ENCODE peak calls at places on chromosomes 11 and 22, in nine cellular contexts. One of them, this sample, is unnamed.

GRCh38 chr11:4539603-4540219 is 5.3 kb upstream of the OR52M1 start:
- DNase-seq in CD14-positive monocyte: no peak
- DNase-seq in omental fat pad: peak
- DNase-seq in glutamatergic neuron: peak
- DNase-seq in endothelial cell: peak
- DNase-seq in fibroblast of pulmonary artery: peak
- DNase-seq in Peyer's patch: peak
- DNase-seq in pancreas: peak
- DNase-seq in fibroblast of the aortic adventitia: peak
- DNase-seq in this sample: peak

GRCh38 chr11:10703544-10703943 is 10.0 kb upstream of the IRAG1 start:
- DNase-seq in fibroblast of pulmonary artery: no peak
- DNase-seq in CD14-positive monocyte: no peak
- DNase-seq in omental fat pad: no peak
- DNase-seq in fibroblast of the aortic adventitia: peak
- DNase-seq in pancreas: no peak
- DNase-seq in Peyer's patch: peak
- DNase-seq in endothelial cell: no peak
- DNase-seq in glutamatergic neuron: no peak
- DNase-seq in this sample: no peak

GRCh38 chr11:76798202-76798581 is 15.0 kb downstream of the TSKU start:
- DNase-seq in glutamatergic neuron: no peak
- DNase-seq in Peyer's patch: peak
- DNase-seq in endothelial cell: no peak
- DNase-seq in fibroblast of pulmonary artery: no peak
- DNase-seq in pancreas: no peak
- DNase-seq in fibroblast of the aortic adventitia: no peak
- DNase-seq in CD14-positive monocyte: no peak
- DNase-seq in omental fat pad: no peak
- DNase-seq in this sample: peak

GRCh38 chr11:132408877-132409276 is 1038.5 kb downstream of the NTM start:
- DNase-seq in pancreas: no peak
- DNase-seq in fibroblast of pulmonary artery: no peak
- DNase-seq in glutamatergic neuron: no peak
- DNase-seq in Peyer's patch: no peak
- DNase-seq in fibroblast of the aortic adventitia: no peak
- DNase-seq in CD14-positive monocyte: no peak
- DNase-seq in omental fat pad: no peak
- DNase-seq in endothelial cell: no peak
- DNase-seq in this sample: no peak

GRCh38 chr11:132886335-132886734 is 646.0 kb downstream of the OPCML start:
- DNase-seq in omental fat pad: no peak
- DNase-seq in Peyer's patch: no peak
- DNase-seq in fibroblast of pulmonary artery: peak
- DNase-seq in glutamatergic neuron: no peak
- DNase-seq in pancreas: no peak
- DNase-seq in fibroblast of the aortic adventitia: no peak
- DNase-seq in endothelial cell: no peak
- DNase-seq in CD14-positive monocyte: no peak
- DNase-seq in this sample: no peak

GRCh38 chr11:128179049-128179448 is 408.3 kb downstream of the ETS1 start:
- DNase-seq in Peyer's patch: no peak
- DNase-seq in omental fat pad: no peak
- DNase-seq in pancreas: no peak
- DNase-seq in endothelial cell: no peak
- DNase-seq in CD14-positive monocyte: no peak
- DNase-seq in glutamatergic neuron: no peak
- DNase-seq in fibroblast of the aortic adventitia: no peak
- DNase-seq in fibroblast of pulmonary artery: no peak
- DNase-seq in this sample: no peak

GRCh38 chr11:115170133-115170815 is 333.9 kb downstream of the CADM1 start:
- DNase-seq in fibroblast of the aortic adventitia: peak
- DNase-seq in pancreas: no peak
- DNase-seq in endothelial cell: peak
- DNase-seq in glutamatergic neuron: peak
- DNase-seq in fibroblast of pulmonary artery: peak
- DNase-seq in CD14-positive monocyte: no peak
- DNase-seq in omental fat pad: no peak
- DNase-seq in Peyer's patch: no peak
- DNase-seq in this sample: no peak

GRCh38 chr11:64735860-64736259 is 8.1 kb downstream of the RASGRP2 start:
- DNase-seq in pancreas: no peak
- DNase-seq in glutamatergic neuron: no peak
- DNase-seq in CD14-positive monocyte: no peak
- DNase-seq in fibroblast of pulmonary artery: no peak
- DNase-seq in Peyer's patch: no peak
- DNase-seq in omental fat pad: no peak
- DNase-seq in endothelial cell: no peak
- DNase-seq in fibroblast of the aortic adventitia: no peak
- DNase-seq in this sample: no peak

GRCh38 chr11:1943977-1944376 is 3.2 kb upstream of the MRPL23 start:
- DNase-seq in glutamatergic neuron: no peak
- DNase-seq in endothelial cell: no peak
- DNase-seq in CD14-positive monocyte: peak
- DNase-seq in omental fat pad: no peak
- DNase-seq in Peyer's patch: no peak
- DNase-seq in fibroblast of pulmonary artery: peak
- DNase-seq in pancreas: no peak
- DNase-seq in fibroblast of the aortic adventitia: peak
- DNase-seq in this sample: no peak

GRCh38 chr11:77524539-77524938 is 50.6 kb upstream of the PAK1 start:
- DNase-seq in fibroblast of the aortic adventitia: no peak
- DNase-seq in glutamatergic neuron: no peak
- DNase-seq in pancreas: no peak
- DNase-seq in endothelial cell: no peak
- DNase-seq in Peyer's patch: no peak
- DNase-seq in fibroblast of pulmonary artery: no peak
- DNase-seq in CD14-positive monocyte: no peak
- DNase-seq in omental fat pad: no peak
- DNase-seq in this sample: no peak

GRCh38 chr11:75069473-75069872 is 27.2 kb downstream of the OR2AT4 start:
- DNase-seq in endothelial cell: no peak
- DNase-seq in fibroblast of pulmonary artery: no peak
- DNase-seq in omental fat pad: no peak
- DNase-seq in Peyer's patch: no peak
- DNase-seq in fibroblast of the aortic adventitia: no peak
- DNase-seq in glutamatergic neuron: no peak
- DNase-seq in pancreas: no peak
- DNase-seq in CD14-positive monocyte: no peak
- DNase-seq in this sample: no peak

GRCh38 chr11:95853138-95853537 is 62.8 kb downstream of the CEP57 start:
- DNase-seq in fibroblast of pulmonary artery: no peak
- DNase-seq in endothelial cell: no peak
- DNase-seq in pancreas: no peak
- DNase-seq in fibroblast of the aortic adventitia: no peak
- DNase-seq in omental fat pad: no peak
- DNase-seq in CD14-positive monocyte: no peak
- DNase-seq in glutamatergic neuron: no peak
- DNase-seq in Peyer's patch: no peak
- DNase-seq in this sample: no peak

GRCh38 chr11:115141715-115142114 is 362.5 kb downstream of the CADM1 start:
- DNase-seq in pancreas: no peak
- DNase-seq in fibroblast of the aortic adventitia: no peak
- DNase-seq in CD14-positive monocyte: no peak
- DNase-seq in Peyer's patch: no peak
- DNase-seq in endothelial cell: no peak
- DNase-seq in omental fat pad: no peak
- DNase-seq in fibroblast of pulmonary artery: no peak
- DNase-seq in glutamatergic neuron: no peak
- DNase-seq in this sample: no peak

DNA sequence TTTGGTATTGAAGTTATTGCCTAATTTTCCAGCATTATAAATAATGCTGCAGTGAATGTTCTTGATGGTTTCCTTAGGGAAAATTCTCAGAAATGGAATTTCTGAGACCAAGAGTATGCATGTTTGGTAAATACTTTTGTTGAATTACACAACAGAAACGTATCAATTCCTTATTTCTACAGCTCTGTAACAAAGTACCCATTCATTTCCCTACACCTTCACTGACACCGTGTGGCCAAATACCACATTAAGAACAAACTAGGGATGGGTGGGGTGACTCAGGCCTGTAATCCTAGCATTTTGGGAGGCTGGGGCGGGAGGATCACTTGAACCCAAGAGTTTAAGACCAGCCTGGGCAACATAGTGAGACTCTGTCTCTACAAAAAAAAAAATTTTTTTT is 21.8 kb downstream of the MCAM start:
- DNase-seq in CD14-positive monocyte: no peak
- DNase-seq in fibroblast of the aortic adventitia: peak
- DNase-seq in endothelial cell: no peak
- DNase-seq in Peyer's patch: no peak
- DNase-seq in omental fat pad: no peak
- DNase-seq in glutamatergic neuron: no peak
- DNase-seq in fibroblast of pulmonary artery: peak
- DNase-seq in pancreas: no peak
- DNase-seq in this sample: no peak
- TF ChIP-seq CTCF in CD14-positive monocyte: no peak
- TF ChIP-seq CTCF in fibroblast of the aortic adventitia: no peak
- TF ChIP-seq CTCF in endothelial cell: no peak
- TF ChIP-seq CTCF in Peyer's patch: no peak
- TF ChIP-seq CTCF in omental fat pad: no peak
- TF ChIP-seq CTCF in glutamatergic neuron: no peak
- TF ChIP-seq CTCF in fibroblast of pulmonary artery: peak
- TF ChIP-seq CTCF in pancreas: no peak
- TF ChIP-seq CTCF in this sample: no peak

GRCh38 chr22:22710719-22711531 is 66.5 kb downstream of the GGTLC2 start:
- DNase-seq in omental fat pad: peak
- DNase-seq in glutamatergic neuron: peak
- DNase-seq in fibroblast of pulmonary artery: peak
- DNase-seq in Peyer's patch: peak
- DNase-seq in endothelial cell: peak
- DNase-seq in CD14-positive monocyte: peak
- DNase-seq in fibroblast of the aortic adventitia: peak
- DNase-seq in pancreas: peak
- DNase-seq in this sample: peak

GRCh38 chr22:22712666-22713365 is 68.4 kb downstream of the GGTLC2 start:
- DNase-seq in pancreas: no peak
- DNase-seq in CD14-positive monocyte: no peak
- DNase-seq in endothelial cell: no peak
- DNase-seq in fibroblast of pulmonary artery: no peak
- DNase-seq in glutamatergic neuron: no peak
- DNase-seq in Peyer's patch: no peak
- DNase-seq in fibroblast of the aortic adventitia: no peak
- DNase-seq in omental fat pad: no peak
- DNase-seq in this sample: no peak

GRCh38 chr22:22711532-22711913 is 67.1 kb downstream of the GGTLC2 start:
- DNase-seq in endothelial cell: no peak
- DNase-seq in Peyer's patch: no peak
- DNase-seq in glutamatergic neuron: no peak
- DNase-seq in fibroblast of pulmonary artery: no peak
- DNase-seq in omental fat pad: no peak
- DNase-seq in pancreas: no peak
- DNase-seq in CD14-positive monocyte: no peak
- DNase-seq in fibroblast of the aortic adventitia: no peak
- DNase-seq in this sample: no peak

GRCh38 chr22:22712092-22712658 is 67.8 kb downstream of the GGTLC2 start:
- DNase-seq in endothelial cell: no peak
- DNase-seq in fibroblast of pulmonary artery: no peak
- DNase-seq in Peyer's patch: no peak
- DNase-seq in fibroblast of the aortic adventitia: no peak
- DNase-seq in pancreas: no peak
- DNase-seq in glutamatergic neuron: no peak
- DNase-seq in omental fat pad: no peak
- DNase-seq in CD14-positive monocyte: no peak
- DNase-seq in this sample: no peak

GRCh38 chr22:22709719-22710445 is 65.5 kb downstream of the GGTLC2 start:
- DNase-seq in fibroblast of pulmonary artery: no peak
- DNase-seq in pancreas: no peak
- DNase-seq in Peyer's patch: no peak
- DNase-seq in omental fat pad: no peak
- DNase-seq in glutamatergic neuron: no peak
- DNase-seq in CD14-positive monocyte: no peak
- DNase-seq in endothelial cell: peak
- DNase-seq in fibroblast of the aortic adventitia: no peak
- DNase-seq in this sample: no peak
- TF ChIP-seq CTCF in fibroblast of pulmonary artery: peak
- TF ChIP-seq CTCF in pancreas: peak
- TF ChIP-seq CTCF in Peyer's patch: no peak
- TF ChIP-seq CTCF in omental fat pad: no peak
- TF ChIP-seq CTCF in glutamatergic neuron: no peak
- TF ChIP-seq CTCF in CD14-positive monocyte: no peak
- TF ChIP-seq CTCF in endothelial cell: peak
- TF ChIP-seq CTCF in fibroblast of the aortic adventitia: peak
- TF ChIP-seq CTCF in this sample: no peak

DNA sequence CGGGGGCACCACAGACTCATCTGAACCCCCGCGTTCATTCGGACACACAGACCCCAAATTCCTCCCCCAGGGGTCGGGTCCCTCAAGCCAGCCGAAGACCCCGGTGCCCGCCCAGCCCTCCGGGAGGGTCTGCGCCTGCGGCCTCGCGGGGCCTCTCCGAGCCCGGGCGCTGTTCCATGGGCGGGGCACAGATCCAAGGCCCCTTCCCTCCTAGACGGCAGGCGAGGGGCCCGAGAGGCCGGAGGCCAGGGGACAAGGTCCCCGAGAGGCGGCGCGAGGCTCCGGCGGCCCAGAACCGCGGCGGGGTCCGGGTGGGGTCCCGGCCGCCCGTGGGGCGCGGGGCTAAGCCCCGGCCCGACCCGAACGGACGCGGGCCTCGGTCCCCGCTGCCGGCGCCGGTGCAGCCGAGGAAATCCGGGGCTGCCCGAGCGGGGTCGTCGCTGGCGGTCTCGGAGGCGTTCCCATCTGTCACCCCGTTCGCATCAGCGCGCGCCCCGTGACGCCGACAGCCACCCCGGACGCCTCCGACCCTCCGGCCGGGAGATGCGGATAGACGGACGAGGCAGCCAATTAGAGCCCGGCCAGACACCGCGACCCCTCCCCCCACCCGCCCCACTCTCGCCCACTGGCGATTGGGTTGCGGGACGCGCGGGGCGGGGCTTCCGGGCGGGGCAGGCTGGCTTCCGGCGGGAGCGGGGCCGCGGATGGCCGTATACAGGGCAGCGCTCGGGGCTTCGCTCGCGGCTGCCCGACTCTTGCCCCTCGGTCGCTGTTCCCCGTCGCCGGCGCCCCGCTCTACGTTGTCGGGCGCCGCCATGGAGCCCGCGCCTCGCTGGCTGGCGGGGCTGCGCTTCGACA is at the start of gene SELENOO:
- DNase-seq in Peyer's patch: peak
- DNase-seq in glutamatergic neuron: peak
- DNase-seq in endothelial cell: peak
- DNase-seq in CD14-positive monocyte: peak
- DNase-seq in fibroblast of the aortic adventitia: peak
- DNase-seq in pancreas: peak
- DNase-seq in omental fat pad: peak
- DNase-seq in fibroblast of pulmonary artery: peak
- DNase-seq in this sample: peak
- TF ChIP-seq CTCF in Peyer's patch: no peak
- TF ChIP-seq CTCF in glutamatergic neuron: no peak
- TF ChIP-seq CTCF in endothelial cell: no peak
- TF ChIP-seq CTCF in CD14-positive monocyte: no peak
- TF ChIP-seq CTCF in fibroblast of the aortic adventitia: no peak
- TF ChIP-seq CTCF in pancreas: no peak
- TF ChIP-seq CTCF in omental fat pad: no peak
- TF ChIP-seq CTCF in fibroblast of pulmonary artery: no peak
- TF ChIP-seq CTCF in this sample: no peak

DNA sequence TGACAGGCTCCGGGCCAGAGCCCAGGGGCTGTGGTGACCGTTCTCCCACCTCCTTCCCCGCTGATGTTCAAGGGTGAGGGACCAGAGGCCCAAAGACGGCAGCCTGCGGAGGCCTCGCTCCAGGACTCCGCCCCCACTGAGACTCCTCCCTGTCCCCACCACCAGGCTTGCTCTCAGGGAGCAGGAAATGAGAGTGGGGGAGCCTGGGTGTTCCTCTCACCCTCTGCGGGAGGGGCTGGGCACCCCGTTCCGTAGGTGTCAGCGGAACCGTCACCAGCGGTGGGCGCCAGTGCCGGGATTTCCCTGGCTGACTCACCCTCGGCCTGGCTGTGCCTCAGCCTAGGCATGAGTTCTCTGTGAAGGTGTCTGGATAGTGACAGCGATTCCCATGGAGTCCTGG is 15.7 kb downstream of the DAGLA start:
- DNase-seq in Peyer's patch: peak
- DNase-seq in fibroblast of pulmonary artery: peak
- DNase-seq in fibroblast of the aortic adventitia: peak
- DNase-seq in CD14-positive monocyte: peak
- DNase-seq in endothelial cell: no peak
- DNase-seq in omental fat pad: peak
- DNase-seq in pancreas: peak
- DNase-seq in glutamatergic neuron: no peak
- DNase-seq in this sample: peak
- TF ChIP-seq CTCF in Peyer's patch: no peak
- TF ChIP-seq CTCF in fibroblast of pulmonary artery: no peak
- TF ChIP-seq CTCF in fibroblast of the aortic adventitia: no peak
- TF ChIP-seq CTCF in CD14-positive monocyte: no peak
- TF ChIP-seq CTCF in endothelial cell: no peak
- TF ChIP-seq CTCF in omental fat pad: no peak
- TF ChIP-seq CTCF in pancreas: no peak
- TF ChIP-seq CTCF in glutamatergic neuron: no peak
- TF ChIP-seq CTCF in this sample: no peak

This sample was measured in natural killer cell.